ENCODE peak calls at places on chromosome 14, in ten cellular contexts. D, Z, P, X, W, F, I, T, G and H are unnamed samples.

GRCh38 chr14:61202124-61202523 is 79.0 kb downstream of the TMEM30B start:
- DNase-seq in D (no peak), Z (no peak), P (no peak), X (no peak), W (no peak), F (no peak), I (no peak), T (no peak), G (no peak), H (no peak)

GRCh38 chr14:73757876-73758391 is 43.8 kb upstream of the PNMA1 start:
- DNase-seq in D (no peak), Z (no peak), P (no peak), X (no peak), W (no peak), F (no peak), I (no peak), T (no peak), G (no peak), H (no peak)

GRCh38 chr14:100778951-100779690 is 46.8 kb upstream of the MEG3 start:
- DNase-seq in D (no peak), Z (no peak), P (no peak), X (no peak), W (no peak), F (no peak), I (no peak), T (no peak), G (no peak), H (no peak)

GRCh38 chr14:105375635-105376057 is 22.7 kb upstream of the TEX22 start:
- DNase-seq in D (no peak), Z (no peak), P (no peak), X (no peak), W (no peak), F (no peak), I (no peak), T (no peak), G (peak), H (no peak)

GRCh38 chr14:71341160-71341559 is 433.9 kb downstream of the PCNX1 start:
- DNase-seq in D (no peak), Z (no peak), P (no peak), X (no peak), W (no peak), F (no peak), I (no peak), T (no peak), G (no peak), H (no peak)

GRCh38 chr14:93330609-93331000 is 2.2 kb downstream of the BTBD7 start:
- DNase-seq in D (no peak), Z (no peak), P (peak), X (no peak), W (no peak), F (no peak), I (no peak), T (no peak), G (no peak), H (no peak)

GRCh38 chr14:63039800-63040380 is 5.4 kb downstream of the KCNH5 start:
- DNase-seq in D (no peak), Z (no peak), P (peak), X (no peak), W (no peak), F (no peak), I (peak), T (no peak), G (peak), H (no peak)

GRCh38 chr14:99078426-99078825 is 193.6 kb downstream of the BCL11B start:
- DNase-seq in D (no peak), Z (no peak), P (no peak), X (no peak), W (no peak), F (no peak), I (no peak), T (no peak), G (no peak), H (no peak)

GRCh38 chr14:30005114-30005698 is 77.6 kb upstream of the PRKD1 start:
- DNase-seq in D (no peak), Z (peak), P (peak), X (peak), W (no peak), F (no peak), I (peak), T (no peak), G (no peak), H (peak)

GRCh38 chr14:102541771-102542170 is 32.2 kb upstream of the ANKRD9 start:
- DNase-seq in D (no peak), Z (no peak), P (no peak), X (no peak), W (no peak), F (no peak), I (no peak), T (no peak), G (no peak), H (no peak)

GRCh38 chr14:52125885-52126284 is 57.0 kb upstream of the NID2 start:
- DNase-seq in D (no peak), Z (no peak), P (no peak), X (no peak), W (no peak), F (no peak), I (no peak), T (no peak), G (peak), H (no peak)

GRCh38 chr14:73049428-73049827 is 8.9 kb upstream of the RBM25 start:
- DNase-seq in D (no peak), Z (no peak), P (no peak), X (no peak), W (no peak), F (no peak), I (no peak), T (no peak), G (no peak), H (no peak)

GRCh38 chr14:84202486-84202885 is 1327.5 kb upstream of the FLRT2 start:
- DNase-seq in D (no peak), Z (no peak), P (no peak), X (no peak), W (no peak), F (no peak), I (no peak), T (no peak), G (no peak), H (no peak)

GRCh38 chr14:100571837-100572236 is 15.4 kb downstream of the BEGAIN start:
- DNase-seq in D (no peak), Z (no peak), P (no peak), X (no peak), W (no peak), F (no peak), I (no peak), T (no peak), G (no peak), H (no peak)

GRCh38 chr14:94893411-94894160 is 123.7 kb upstream of the GSC start:
- DNase-seq in D (no peak), Z (no peak), P (no peak), X (no peak), W (no peak), F (no peak), I (no peak), T (no peak), G (no peak), H (no peak)

GRCh38 chr14:78666336-78667056 is 496.3 kb downstream of the NRXN3 start:
- DNase-seq in D (no peak), Z (no peak), P (no peak), X (no peak), W (no peak), F (no peak), I (no peak), T (no peak), G (no peak), H (no peak)

GRCh38 chr14:73862480-73862879 is 10.8 kb downstream of the PTGR2 start:
- DNase-seq in D (no peak), Z (no peak), P (no peak), X (no peak), W (no peak), F (no peak), I (no peak), T (no peak), G (no peak), H (no peak)

GRCh38 chr14:103073876-103074698 is 9.9 kb upstream of the LBHD2 start:
- DNase-seq in D (no peak), Z (no peak), P (no peak), X (no peak), W (no peak), F (no peak), I (no peak), T (peak), G (peak), H (peak)

GRCh38 chr14:54475911-54476310 is 12.9 kb downstream of the GMFB start:
- DNase-seq in D (no peak), Z (no peak), P (no peak), X (no peak), W (no peak), F (no peak), I (no peak), T (no peak), G (no peak), H (no peak)

GRCh38 chr14:51880810-51881580 is 20.6 kb downstream of the GNG2 start:
- DNase-seq in D (no peak), Z (no peak), P (no peak), X (no peak), W (no peak), F (no peak), I (peak), T (no peak), G (peak), H (no peak)

GRCh38 chr14:104726600-104727451 is 2.8 kb downstream of the ADSS1 start:
- DNase-seq in D (no peak), Z (no peak), P (no peak), X (no peak), W (no peak), F (no peak), I (no peak), T (no peak), G (no peak), H (no peak)

GRCh38 chr14:38989917-38990546 is 113.0 kb downstream of the SEC23A start:
- DNase-seq in D (no peak), Z (no peak), P (no peak), X (no peak), W (no peak), F (no peak), I (no peak), T (no peak), G (peak), H (no peak)

GRCh38 chr14:86153480-86153879 is 623.5 kb downstream of the FLRT2 start:
- DNase-seq in D (no peak), Z (no peak), P (no peak), X (no peak), W (no peak), F (no peak), I (no peak), T (no peak), G (no peak), H (no peak)
- TF ChIP-seq CTCF in D (peak), Z (no peak), P (no peak), X (peak), W (no peak), F (no peak), I (no peak), T (no peak), G (no peak), H (no peak)

DNA sequence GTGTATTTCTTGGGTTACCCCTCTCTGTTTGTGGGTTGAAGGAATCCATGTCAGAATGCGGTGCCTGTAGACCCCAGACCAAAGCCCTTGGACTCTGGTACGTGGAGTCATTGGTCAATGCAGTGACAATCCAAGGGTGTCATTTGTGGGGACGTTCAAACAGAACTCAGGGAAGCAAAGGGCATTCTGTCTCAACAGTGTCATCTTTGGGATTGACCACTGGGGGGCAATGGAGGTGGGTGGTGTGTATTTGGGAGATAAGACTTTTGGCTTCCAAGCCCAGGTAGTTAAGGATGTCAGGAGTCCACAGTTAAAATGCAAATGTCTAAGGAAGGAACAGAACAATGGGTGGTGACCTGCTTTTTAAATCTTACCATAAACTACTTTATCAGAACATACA is 54.6 kb upstream of the CCDC175 start:
- DNase-seq in D (peak), Z (no peak), P (no peak), X (no peak), W (no peak), F (no peak), I (no peak), T (no peak), G (peak), H (peak)
- TF ChIP-seq CTCF in D (peak), Z (no peak), P (peak), X (peak), W (peak), F (no peak), I (peak), T (no peak), G (no peak), H (no peak)

GRCh38 chr14:106877527-106877926 is 1351.1 kb downstream of the TMEM121 start:
- DNase-seq in D (peak), Z (no peak), P (no peak), X (no peak), W (no peak), F (no peak), I (no peak), T (no peak), G (no peak), H (no peak)

GRCh38 chr14:106874365-106874764 is 1348.0 kb downstream of the TMEM121 start:
- DNase-seq in D (no peak), Z (no peak), P (no peak), X (no peak), W (no peak), F (no peak), I (no peak), T (no peak), G (peak), H (no peak)

GRCh38 chr14:106876711-106877110 is 1350.3 kb downstream of the TMEM121 start:
- DNase-seq in D (no peak), Z (no peak), P (no peak), X (no peak), W (no peak), F (no peak), I (no peak), T (no peak), G (no peak), H (no peak)

GRCh38 chr14:106875503-106875902 is 1349.1 kb downstream of the TMEM121 start:
- DNase-seq in D (peak), Z (no peak), P (no peak), X (no peak), W (peak), F (no peak), I (no peak), T (peak), G (peak), H (no peak)

GRCh38 chr14:106872619-106873446 is 1346.5 kb downstream of the TMEM121 start:
- DNase-seq in D (peak), Z (no peak), P (no peak), X (no peak), W (peak), F (peak), I (no peak), T (peak), G (peak), H (peak)
- TF ChIP-seq CTCF in D (peak), Z (no peak), P (peak), X (peak), W (peak), F (peak), I (peak), T (peak), G (peak), H (peak)

GRCh38 chr14:28344381-28344780 is 422.2 kb upstream of the FOXG1 start:
- DNase-seq in D (no peak), Z (no peak), P (peak), X (no peak), W (no peak), F (no peak), I (peak), T (no peak), G (no peak), H (no peak)
- TF ChIP-seq CTCF in D (no peak), Z (no peak), P (no peak), X (no peak), W (no peak), F (no peak), I (no peak), T (no peak), G (no peak), H (no peak)

GRCh38 chr14:70086685-70087379 is 101.9 kb downstream of the SLC8A3 start:
- DNase-seq in D (peak), Z (peak), P (peak), X (peak), W (peak), F (no peak), I (peak), T (no peak), G (peak), H (peak)
- TF ChIP-seq CTCF in D (peak), Z (peak), P (peak), X (peak), W (peak), F (no peak), I (peak), T (peak), G (peak), H (peak)

DNA sequence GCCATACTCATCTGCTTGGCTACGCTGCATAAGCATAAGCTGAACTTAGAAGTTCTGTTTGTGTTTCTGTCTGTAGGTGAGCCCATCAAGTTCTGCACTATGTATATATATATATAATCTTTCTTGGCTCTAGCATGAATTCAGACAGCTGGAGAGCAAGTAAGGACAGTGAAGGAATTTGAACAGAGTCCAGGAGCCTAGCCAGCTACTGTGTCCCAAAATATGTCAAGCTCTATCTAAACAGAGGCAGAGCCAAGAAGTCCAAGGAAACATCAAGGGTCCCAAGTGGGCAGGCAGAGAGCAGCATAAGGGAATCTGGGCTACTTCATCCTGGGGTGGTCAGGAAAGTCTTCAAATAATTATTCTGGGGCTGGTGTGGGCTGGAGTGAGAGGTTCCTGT is 118.5 kb upstream of the NPAS3 start:
- DNase-seq in D (no peak), Z (no peak), P (no peak), X (no peak), W (no peak), F (no peak), I (no peak), T (no peak), G (no peak), H (no peak)
- TF ChIP-seq CTCF in D (no peak), Z (no peak), P (no peak), X (no peak), W (no peak), F (no peak), I (no peak), T (no peak), G (no peak), H (no peak)

GRCh38 chr14:22112004-22112403 is 438.4 kb upstream of the OR4E1 start:
- DNase-seq in D (peak), Z (no peak), P (peak), X (no peak), W (no peak), F (no peak), I (no peak), T (no peak), G (peak), H (peak)
- TF ChIP-seq CTCF in D (peak), Z (peak), P (peak), X (peak), W (peak), F (peak), I (peak), T (peak), G (peak), H (peak)

DNA sequence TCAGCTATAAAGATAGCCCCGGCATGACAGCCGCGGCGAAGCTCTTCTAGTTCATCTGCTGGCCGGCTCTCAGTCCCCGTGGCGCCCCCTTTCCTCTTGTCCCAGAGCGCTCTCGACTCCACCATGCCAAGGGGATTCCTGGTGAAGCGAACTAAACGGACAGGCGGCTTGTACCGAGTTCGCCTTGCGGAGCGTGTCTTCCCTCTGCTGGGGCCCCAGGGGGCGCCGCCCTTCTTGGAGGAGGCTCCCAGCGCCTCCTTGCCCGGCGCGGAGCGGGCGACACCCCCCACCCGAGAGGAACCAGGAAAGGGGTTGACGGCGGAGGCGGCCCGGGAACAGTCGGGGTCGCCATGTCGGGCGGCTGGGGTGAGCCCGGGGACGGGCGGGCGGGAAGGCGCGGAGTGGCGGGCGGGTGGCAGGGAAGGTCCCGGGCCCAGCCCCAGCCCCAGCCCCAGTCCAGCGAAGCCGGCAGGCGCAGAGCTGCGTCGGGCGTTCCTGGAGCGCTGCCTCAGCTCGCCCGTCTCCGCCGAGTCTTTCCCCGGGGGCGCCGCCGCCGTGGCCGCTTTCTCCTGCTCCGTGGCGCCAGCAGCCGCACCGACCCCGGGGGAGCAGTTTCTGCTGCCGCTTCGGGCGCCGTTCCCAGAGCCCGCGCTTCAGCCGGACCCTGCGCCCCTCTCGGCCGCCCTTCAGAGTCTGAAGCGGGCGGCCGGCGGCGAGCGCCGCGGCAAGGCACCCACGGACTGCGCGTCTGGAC is at the start of gene INSM2:
- DNase-seq in D (no peak), Z (no peak), P (peak), X (no peak), W (no peak), F (no peak), I (no peak), T (no peak), G (peak), H (peak)
- TF ChIP-seq CTCF in D (no peak), Z (no peak), P (peak), X (peak), W (no peak), F (no peak), I (peak), T (no peak), G (peak), H (no peak)

GRCh38 chr14:91221270-91221669 is 23.2 kb downstream of the GPR68 start:
- DNase-seq in D (no peak), Z (no peak), P (no peak), X (no peak), W (no peak), F (no peak), I (no peak), T (no peak), G (no peak), H (no peak)
- TF ChIP-seq CTCF in D (no peak), Z (no peak), P (no peak), X (no peak), W (no peak), F (no peak), I (no peak), T (no peak), G (no peak), H (no peak)

GRCh38 chr14:57293851-57294837 is 25.4 kb downstream of the AP5M1 start:
- DNase-seq in D (no peak), Z (no peak), P (no peak), X (no peak), W (no peak), F (no peak), I (peak), T (no peak), G (no peak), H (no peak)
- TF ChIP-seq CTCF in D (peak), Z (peak), P (peak), X (peak), W (no peak), F (peak), I (no peak), T (peak), G (peak), H (no peak)